ENCODE peak calls at places on chromosomes 13 and 19, in seven cellular contexts. N is tibial nerve, W is stomach, B is lower leg skin, C is uterus, E is PC-3, Q is testis. J is an unnamed sample.

GRCh38 chr13:63048648-63049047 is 1633.0 kb upstream of the PCDH20 start:
- DNase-seq in N (no peak), W (no peak), B (no peak), C (no peak), E (peak; percentile 12), Q (no peak), J (no peak)

GRCh38 chr19:40190891-40191835 is at the start of gene MAP3K10:
- DNase-seq in N (peak; percentile 21), W (peak; percentile 72), B (peak; percentile 34), C (peak; percentile 80), E (peak; percentile 61), Q (peak; percentile 79), J (peak; percentile 81)

GRCh38 chr13:75356426-75356825 is 125.5 kb downstream of the TBC1D4 start:
- DNase-seq in N (no peak), W (no peak), B (no peak), C (no peak), E (no peak), Q (no peak), J (no peak)

GRCh38 chr13:94646904-94647303 is 45.2 kb downstream of the GPR180 start:
- DNase-seq in N (no peak), W (no peak), B (no peak), C (no peak), E (no peak), Q (no peak), J (no peak)

GRCh38 chr13:73754727-73755292 is 379.4 kb downstream of the KLF12 start:
- DNase-seq in N (no peak), W (no peak), B (peak; percentile 40), C (no peak), E (peak; percentile 85), Q (peak; percentile 25), J (no peak)

GRCh38 chr13:95154441-95154886 is 146.8 kb downstream of the ABCC4 start:
- DNase-seq in N (no peak), W (no peak), B (no peak), C (no peak), E (peak; percentile 90), Q (no peak), J (no peak)

GRCh38 chr19:11364935-11365334 is 9.5 kb upstream of the SWSAP1 start:
- DNase-seq in N (no peak), W (no peak), B (no peak), C (no peak), E (no peak), Q (no peak), J (no peak)

GRCh38 chr13:22050951-22051563 is 380.2 kb downstream of the FGF9 start:
- DNase-seq in N (no peak), W (no peak), B (no peak), C (no peak), E (no peak), Q (peak; percentile 25), J (no peak)

GRCh38 chr19:19460761-19461265 is 54.5 kb downstream of the TSSK6 start:
- DNase-seq in N (peak; percentile 33), W (peak; percentile 40), B (peak; percentile 64), C (peak; percentile 42), E (no peak), Q (peak; percentile 55), J (no peak)

GRCh38 chr13:38417727-38418126 is 68.1 kb downstream of the UFM1 start:
- DNase-seq in N (no peak), W (no peak), B (no peak), C (no peak), E (peak; percentile 73), Q (no peak), J (no peak)

GRCh38 chr13:24149306-24150032 is 11.1 kb upstream of the SPATA13 start:
- DNase-seq in N (no peak), W (no peak), B (no peak), C (no peak), E (peak; percentile 81), Q (no peak), J (no peak)

GRCh38 chr19:35262101-35262761 is 6.5 kb upstream of the USF2 start:
- DNase-seq in N (peak; percentile 11), W (peak; percentile 63), B (no peak), C (no peak), E (no peak), Q (no peak), J (peak; percentile 67)

GRCh38 chr13:106734185-106734584 is 166.2 kb upstream of the ARGLU1 start:
- DNase-seq in N (no peak), W (no peak), B (no peak), C (no peak), E (no peak), Q (no peak), J (no peak)

GRCh38 chr13:40485611-40486517 is 180.6 kb downstream of the FOXO1 start:
- DNase-seq in N (no peak), W (no peak), B (no peak), C (no peak), E (no peak), Q (no peak), J (no peak)

GRCh38 chr13:111131610-111132009 is 16.5 kb downstream of the ARHGEF7 start:
- DNase-seq in N (no peak), W (no peak), B (no peak), C (no peak), E (no peak), Q (no peak), J (no peak)

GRCh38 chr13:105050696-105051095 is 1484.8 kb downstream of the EFNB2 start:
- DNase-seq in N (no peak), W (no peak), B (no peak), C (no peak), E (no peak), Q (no peak), J (no peak)

GRCh38 chr13:42392706-42393572 is 121.0 kb downstream of the AKAP11 start:
- DNase-seq in N (no peak), W (no peak), B (no peak), C (no peak), E (no peak), Q (no peak), J (no peak)

GRCh38 chr19:39327318-39327717 is 6.7 kb upstream of the LRFN1 start:
- DNase-seq in N (no peak), W (no peak), B (no peak), C (no peak), E (no peak), Q (no peak), J (no peak)

GRCh38 chr13:44646044-44646443 is 69.9 kb upstream of the TSC22D1 start:
- DNase-seq in N (no peak), W (no peak), B (no peak), C (no peak), E (no peak), Q (no peak), J (no peak)

GRCh38 chr13:44649834-44650233 is 73.7 kb upstream of the TSC22D1 start:
- DNase-seq in N (no peak), W (no peak), B (no peak), C (no peak), E (no peak), Q (no peak), J (no peak)

GRCh38 chr13:44651209-44651608 is 75.1 kb upstream of the TSC22D1 start:
- DNase-seq in N (no peak), W (no peak), B (no peak), C (no peak), E (no peak), Q (no peak), J (no peak)

GRCh38 chr13:44649118-44649455 is 73.0 kb upstream of the TSC22D1 start:
- DNase-seq in N (no peak), W (no peak), B (no peak), C (no peak), E (no peak), Q (no peak), J (no peak)

GRCh38 chr13:44648392-44649117 is 72.4 kb upstream of the TSC22D1 start:
- DNase-seq in N (no peak), W (no peak), B (no peak), C (no peak), E (peak; percentile 3), Q (no peak), J (no peak)
- TF ChIP-seq CTCF in N (no peak), W (peak; percentile 9), B (no peak), C (no peak), E (peak; percentile 51), Q (no peak), J (peak; percentile 70)

DNA sequence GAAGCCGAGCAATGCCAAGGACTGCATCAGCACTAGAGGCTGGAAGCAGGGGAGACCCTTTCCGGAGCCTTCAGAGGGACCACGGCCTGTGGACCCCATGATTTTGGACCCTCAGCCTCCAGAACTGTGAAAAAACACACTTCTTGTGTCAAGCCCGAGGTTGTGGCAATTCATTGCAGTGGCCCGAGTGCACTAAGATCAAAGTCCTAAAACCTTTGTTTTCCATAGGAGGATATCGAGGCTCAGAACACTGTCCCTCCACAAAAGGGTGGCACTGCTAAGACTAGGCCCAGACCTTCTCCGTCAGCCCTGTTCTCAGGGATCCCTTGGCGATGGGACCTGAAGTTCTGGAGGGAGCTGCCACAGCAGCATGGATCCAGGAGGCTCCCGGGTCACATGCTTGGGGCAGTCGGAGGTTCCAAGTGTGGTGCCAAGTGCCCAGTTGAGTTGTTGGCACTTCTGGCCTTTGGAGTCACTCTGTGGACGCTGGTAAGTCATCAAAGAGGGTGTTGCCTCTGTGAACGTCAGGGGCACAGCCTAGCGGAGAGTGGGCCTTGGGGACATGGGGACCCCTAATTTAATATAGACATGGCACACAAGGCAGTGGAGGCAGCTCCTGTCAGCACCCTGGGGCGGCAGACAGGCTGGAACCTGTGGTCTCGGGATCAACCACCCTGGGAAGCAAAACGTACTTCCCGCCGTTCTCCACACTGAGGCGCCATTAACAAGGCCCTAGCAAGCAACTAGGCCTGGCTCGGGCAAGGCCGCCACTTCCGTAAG is 199.2 kb downstream of the COL4A1 start:
- DNase-seq in N (no peak), W (no peak), B (peak; percentile 16), C (no peak), E (no peak), Q (no peak), J (no peak)
- TF ChIP-seq CTCF in N (no peak), W (no peak), B (no peak), C (no peak), E (peak; percentile 42), Q (no peak), J (no peak)

DNA sequence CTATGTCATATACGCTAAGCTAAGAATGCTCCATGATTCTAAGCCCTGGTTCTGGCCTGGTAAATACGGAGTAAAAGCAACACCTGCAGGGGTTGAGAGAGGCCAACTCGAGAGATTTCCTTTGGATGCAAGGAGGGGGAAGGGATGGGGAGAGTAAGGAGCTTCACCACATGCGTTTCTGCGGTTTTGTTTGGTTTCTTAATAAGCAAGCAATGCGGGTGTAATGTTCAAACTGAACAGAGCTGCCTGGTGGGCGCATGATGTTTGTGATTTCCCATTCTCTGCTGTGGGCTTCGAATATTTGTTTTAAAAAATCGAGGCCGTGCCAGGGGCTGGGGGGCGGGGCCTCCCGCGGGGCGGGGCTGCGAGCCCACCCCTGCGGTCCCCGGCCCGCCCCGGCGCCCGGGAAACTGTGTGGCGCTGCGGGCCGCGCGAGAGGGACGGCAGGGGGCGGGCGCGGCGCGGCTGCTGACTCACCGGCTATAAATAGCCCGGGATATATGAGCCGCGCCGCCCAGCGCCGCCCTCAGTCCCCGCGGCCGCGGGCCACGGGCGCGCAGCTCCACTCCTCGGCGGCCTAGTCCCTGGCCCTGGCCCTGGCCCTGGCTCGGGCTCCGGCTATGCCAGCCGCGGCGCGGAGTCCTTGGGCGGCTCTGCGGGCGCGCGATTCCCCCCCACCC is 5.1 kb downstream of the BBC3 start:
- DNase-seq in N (peak; percentile 79), W (peak; percentile 93), B (peak; percentile 80), C (peak; percentile 92), E (peak; percentile 81), Q (peak; percentile 90), J (peak; percentile 92)
- TF ChIP-seq CTCF in N (peak; percentile 87), W (peak; percentile 81), B (no peak), C (peak; percentile 72), E (no peak), Q (peak; percentile 76), J (peak; percentile 63)

DNA sequence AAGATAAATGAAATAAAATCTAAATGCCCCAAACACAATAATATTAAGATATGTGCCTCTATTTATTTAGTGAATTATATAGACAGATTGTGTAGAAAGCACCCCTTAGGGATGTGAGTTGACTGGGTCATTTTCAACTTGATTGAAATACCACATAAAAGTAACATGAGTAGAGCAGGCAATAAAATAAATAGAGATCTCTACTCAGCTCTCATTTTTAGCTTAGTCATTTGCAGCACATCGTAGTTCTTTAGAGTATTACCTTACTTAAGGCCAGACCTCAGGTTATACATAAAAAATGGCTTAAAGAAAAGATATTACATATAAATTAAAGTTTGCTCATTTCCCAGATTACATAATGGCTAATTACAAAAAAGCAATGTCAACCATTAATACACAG is 1525.6 kb upstream of the PRR20A start:
- DNase-seq in N (no peak), W (no peak), B (no peak), C (no peak), E (no peak), Q (no peak), J (no peak)
- TF ChIP-seq CTCF in N (no peak), W (no peak), B (no peak), C (no peak), E (no peak), Q (no peak), J (no peak)